ENCODE peak calls at places on chromosome 9, in six cellular contexts. L is A172; I is activated naive CD8-positive, alpha-beta T cell treated with anti-CD3 and anti-CD28 coated beads, Interleukin-2, amount 50 U/mL, for 24 hours; F is stimulated activated CD4-positive, alpha-beta T cell treated with anti-CD3 and anti-CD28 coated beads, Interleukin-4, amount 100 ng/mL, for 1 hour; H is epithelial cell of prostate; Y is CD8-positive, alpha-beta memory T cell. K is an unnamed sample.

GRCh38 chr9:109918359-109919163 is 138.6 kb downstream of the PALM2AKAP2 start:
- DNase-seq in H (no peak), F (peak; percentile 22), I (peak; percentile 20), Y (no peak), L (no peak), K (no peak)

GRCh38 chr9:131116281-131117101 is 8.9 kb upstream of the NUP214 start:
- DNase-seq in I (no peak), F (no peak), H (no peak), L (no peak), Y (no peak), K (peak; percentile 31)

GRCh38 chr9:116278326-116278725 is 124.7 kb downstream of the PAPPA start:
- DNase-seq in I (no peak), Y (no peak), L (peak; percentile 16), H (no peak), F (no peak), K (no peak)

GRCh38 chr9:27447036-27447700 is 76.9 kb upstream of the IFNK start:
- DNase-seq in I (no peak), F (no peak), H (no peak), Y (no peak), L (no peak), K (no peak)

GRCh38 chr9:111661802-111662491 is 542 bp downstream of the GNG10 start:
- DNase-seq in L (peak; percentile 11), H (no peak), I (peak; percentile 41), F (peak; percentile 31), Y (peak; percentile 37), K (peak; percentile 35)

GRCh38 chr9:123349691-123350480 is 6.1 kb upstream of the CRB2 start:
- DNase-seq in H (no peak), L (peak; percentile 75), F (peak; percentile 50), I (peak; percentile 74), Y (peak; percentile 64), K (peak; percentile 78)

GRCh38 chr9:68932458-68932857 is 81.5 kb downstream of the PRKACG start:
- DNase-seq in Y (no peak), L (no peak), F (no peak), H (no peak), I (no peak), K (no peak)

GRCh38 chr9:133778336-133778995 is 40.3 kb upstream of the SARDH start:
- DNase-seq in L (no peak), F (no peak), H (no peak), I (no peak), Y (no peak), K (no peak)

GRCh38 chr9:87614402-87614801 is 111.5 kb upstream of the CTSL start:
- DNase-seq in H (no peak), Y (no peak), I (no peak), L (no peak), F (no peak), K (no peak)

GRCh38 chr9:101572316-101572715 is 22.5 kb downstream of the PPP3R2 start:
- DNase-seq in H (no peak), Y (peak; percentile 23), L (no peak), F (no peak), I (no peak), K (no peak)

GRCh38 chr9:105500108-105500766 is 52.4 kb downstream of the FSD1L start:
- DNase-seq in L (no peak), Y (no peak), H (no peak), F (no peak), I (no peak), K (no peak)

GRCh38 chr9:108191065-108191464 is 664.7 kb downstream of the ACTL7B start:
- DNase-seq in F (no peak), L (no peak), I (no peak), H (no peak), Y (no peak), K (no peak)

GRCh38 chr9:137620581-137620980 is 1.8 kb downstream of the EHMT1 start:
- DNase-seq in F (no peak), L (no peak), Y (no peak), I (no peak), H (no peak), K (no peak)

GRCh38 chr9:4774209-4774608 is 18.5 kb upstream of the RCL1 start:
- DNase-seq in Y (no peak), I (no peak), F (no peak), H (no peak), L (no peak), K (no peak)

GRCh38 chr9:127898433-127899199 is 787 bp downstream of the ST6GALNAC6 start:
- DNase-seq in F (peak; percentile 22), Y (peak; percentile 31), L (peak; percentile 71), H (no peak), I (peak; percentile 43), K (no peak)

GRCh38 chr9:3498691-3499090 is 27.1 kb downstream of the RFX3 start:
- DNase-seq in H (no peak), F (no peak), L (peak; percentile 38), Y (no peak), I (no peak), K (no peak)

GRCh38 chr9:26833792-26834191 is 58.8 kb downstream of the CAAP1 start:
- DNase-seq in F (no peak), H (no peak), I (no peak), L (peak; percentile 16), Y (no peak), K (no peak)

K was measured in endothelial cell.